ENCODE peak calls at places on chromosomes 11 and 22, in nine cellular contexts. Z is GM12865, X is fibroblast of mammary gland, B is tibial nerve, R is GM23338, S is epithelial cell of proximal tubule, C is ovary, D is upper lobe of right lung, W is Caco-2. O is an unnamed sample.

GRCh38 chr22:47406180-47406723 is 643.8 kb downstream of the TBC1D22A start:
- DNase-seq in Z (no peak), X (no peak), B (no peak), R (no peak), S (no peak), C (no peak), D (no peak), W (no peak), O (no peak)

GRCh38 chr11:61888043-61888442 is 3.3 kb downstream of the FADS3 start:
- DNase-seq in Z (no peak), X (peak; percentile 87), B (peak; percentile 65), R (no peak), S (peak; percentile 91), C (no peak), D (peak; percentile 74), W (no peak), O (peak; percentile 56)

GRCh38 chr11:103031834-103032233 is 60.1 kb downstream of the DCUN1D5 start:
- DNase-seq in Z (no peak), X (peak; percentile 36), B (no peak), R (no peak), S (no peak), C (no peak), D (no peak), W (no peak), O (no peak)

GRCh38 chr11:125772834-125773505 is 5.7 kb downstream of the PATE2 start:
- DNase-seq in Z (no peak), X (peak; percentile 42), B (no peak), R (no peak), S (no peak), C (no peak), D (no peak), W (no peak), O (no peak)

GRCh38 chr11:2547806-2548205 is 103.0 kb downstream of the KCNQ1 start:
- DNase-seq in Z (no peak), X (no peak), B (peak; percentile 11), R (no peak), S (no peak), C (no peak), D (peak; percentile 48), W (no peak), O (no peak)

GRCh38 chr22:50737728-50738648 is at the start of gene ACR:
- DNase-seq in Z (no peak), X (no peak), B (no peak), R (no peak), S (no peak), C (peak; percentile 1), D (peak; percentile 53), W (no peak), O (no peak)

GRCh38 chr11:94376841-94377240 is 24.4 kb downstream of the GPR83 start:
- DNase-seq in Z (no peak), X (no peak), B (no peak), R (no peak), S (no peak), C (no peak), D (no peak), W (no peak), O (no peak)

GRCh38 chr22:21032037-21032842 is at the start of gene SLC7A4:
- DNase-seq in Z (no peak), X (no peak), B (no peak), R (peak; percentile 51), S (no peak), C (no peak), D (no peak), W (no peak), O (no peak)

GRCh38 chr11:69243496-69244200 is 50.3 kb upstream of the MYEOV start:
- DNase-seq in Z (no peak), X (no peak), B (no peak), R (no peak), S (no peak), C (no peak), D (no peak), W (no peak), O (no peak)

GRCh38 chr11:70522613-70523311 is 124.4 kb downstream of the CTTN start:
- DNase-seq in Z (peak; percentile 33), X (no peak), B (no peak), R (no peak), S (no peak), C (no peak), D (peak; percentile 71), W (no peak), O (no peak)

GRCh38 chr11:87266751-87267150 is 229.0 kb downstream of the TMEM135 start:
- DNase-seq in Z (no peak), X (no peak), B (no peak), R (no peak), S (no peak), C (no peak), D (no peak), W (no peak), O (no peak)

GRCh38 chr22:39622881-39623367 is 52.4 kb downstream of the CACNA1I start:
- DNase-seq in Z (peak; percentile 66), X (peak; percentile 37), B (peak; percentile 29), R (peak; percentile 89), S (no peak), C (no peak), D (peak; percentile 81), W (no peak), O (no peak)

GRCh38 chr11:68381716-68382115 is 69.3 kb downstream of the LRP5 start:
- DNase-seq in Z (no peak), X (no peak), B (no peak), R (no peak), S (no peak), C (no peak), D (no peak), W (no peak), O (no peak)

GRCh38 chr11:94281321-94281720 is 23.1 kb upstream of the IZUMO1R start:
- DNase-seq in Z (no peak), X (no peak), B (no peak), R (peak; percentile 29), S (no peak), C (no peak), D (no peak), W (peak; percentile 38), O (no peak)

GRCh38 chr11:77672276-77672675 is 34.7 kb upstream of the CLNS1A start:
- DNase-seq in Z (no peak), X (peak; percentile 96), B (no peak), R (no peak), S (peak; percentile 33), C (no peak), D (no peak), W (no peak), O (no peak)

GRCh38 chr22:48138427-48138826 is 1376.0 kb downstream of the TBC1D22A start:
- DNase-seq in Z (no peak), X (no peak), B (no peak), R (no peak), S (no peak), C (no peak), D (no peak), W (peak; percentile 4), O (no peak)

GRCh38 chr22:20494978-20495860 is at the start of gene KLHL22:
- DNase-seq in Z (peak; percentile 54), X (peak; percentile 26), B (no peak), R (peak; percentile 57), S (no peak), C (no peak), D (peak; percentile 75), W (no peak), O (no peak)

GRCh38 chr11:26994579-26995210 is 783 bp downstream of the FIBIN start:
- DNase-seq in Z (no peak), X (no peak), B (no peak), R (peak; percentile 24), S (no peak), C (peak; percentile 17), D (peak; percentile 56), W (no peak), O (no peak)

GRCh38 chr11:115905331-115905730 is 401.1 kb upstream of the CADM1 start:
- DNase-seq in Z (no peak), X (no peak), B (no peak), R (no peak), S (no peak), C (no peak), D (no peak), W (no peak), O (no peak)

GRCh38 chr11:87368151-87368550 is 330.4 kb downstream of the TMEM135 start:
- DNase-seq in Z (no peak), X (no peak), B (no peak), R (no peak), S (no peak), C (no peak), D (no peak), W (no peak), O (no peak)

DNA sequence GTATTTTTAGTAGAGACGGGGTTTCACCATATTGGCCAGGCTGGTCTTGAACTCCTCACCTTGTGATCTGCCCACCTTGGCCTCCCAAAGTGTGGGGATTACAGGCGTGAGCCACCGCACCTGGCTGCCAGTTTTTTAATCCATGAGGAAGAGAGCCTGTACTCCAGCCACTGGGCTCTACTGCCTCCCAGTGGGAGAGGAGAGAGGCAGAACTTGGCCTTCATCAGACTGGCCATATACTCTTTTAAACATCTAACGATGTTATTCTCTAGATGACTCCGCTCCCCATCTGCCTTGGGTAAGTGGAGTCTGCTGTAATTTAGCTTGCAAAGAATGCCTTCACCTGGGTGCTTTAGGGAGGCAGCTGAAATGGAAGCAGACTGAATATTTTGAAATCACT is 34.6 kb downstream of the SLC6A5 start:
- DNase-seq in Z (no peak), X (no peak), B (no peak), R (peak; percentile 47), S (no peak), C (no peak), D (no peak), W (no peak), O (no peak)
- TF ChIP-seq CTCF in Z (no peak), X (peak; percentile 1), B (no peak), R (peak; percentile 81), S (peak; percentile 36), C (no peak), D (no peak), W (no peak), O (no peak)

GRCh38 chr11:118223576-118223975 is 1.2 kb downstream of the JAML start:
- DNase-seq in Z (no peak), X (no peak), B (no peak), R (no peak), S (no peak), C (no peak), D (no peak), W (no peak), O (no peak)
- H3K4me3 ChIP-seq in Z (no peak overlapping the region), X (no peak overlapping the region), B (no peak overlapping the region), R (no peak overlapping the region), S (no peak overlapping the region), C (no peak overlapping the region), D (peak overlapping the region; percentile 45), W (no peak overlapping the region), O (no peak overlapping the region)

DNA sequence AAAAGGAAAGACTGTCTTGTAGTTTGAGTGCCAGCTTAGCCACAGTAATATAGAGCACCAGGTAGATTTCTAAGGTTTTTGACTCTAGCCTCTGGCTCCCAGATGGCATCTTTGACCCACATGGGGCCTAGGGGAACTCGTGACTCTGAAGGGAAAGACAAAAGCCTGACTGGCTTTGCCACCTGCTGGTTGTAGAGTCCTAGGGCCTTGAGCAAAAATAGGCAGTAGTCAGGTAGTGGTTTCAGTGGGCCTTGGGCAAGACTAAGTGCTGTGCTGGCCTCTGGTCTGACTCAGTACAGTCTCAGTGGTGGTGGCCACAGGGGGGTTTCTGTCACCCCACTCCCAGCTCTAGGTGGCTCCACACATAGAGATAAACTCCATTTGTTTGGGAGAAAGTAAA is 349.4 kb downstream of the FAM181B start:
- DNase-seq in Z (no peak), X (no peak), B (no peak), R (peak; percentile 23), S (no peak), C (no peak), D (no peak), W (no peak), O (no peak)
- TF ChIP-seq CTCF in Z (no peak), X (no peak), B (no peak), R (peak; percentile 17), S (no peak), C (no peak), D (no peak), W (no peak), O (no peak)

GRCh38 chr11:119368121-119369034 is 13.1 kb downstream of the USP2 start:
- DNase-seq in Z (no peak), X (peak; percentile 56), B (no peak), R (no peak), S (no peak), C (peak; percentile 54), D (peak; percentile 77), W (peak; percentile 87), O (no peak)
- H3K4me3 ChIP-seq in Z (no peak overlapping the region), X (no peak overlapping the region), B (no peak overlapping the region), R (no peak overlapping the region), S (peak overlapping the region; percentile 13), C (no peak overlapping the region), D (no peak overlapping the region), W (peak overlapping the region; percentile 10), O (no peak overlapping the region)

O was measured in kidney epithelial cell.